ENCODE peak calls at places on chromosomes 5 and 9, in five cellular contexts. X, D, M, H and B are unnamed samples.

GRCh38 chr5:127926974-127927373 is 156.6 kb upstream of the SLC12A2 start:
- DNase-seq in D (no peak), X (no peak), H (no peak), M (no peak), B (no peak)

GRCh38 chr5:15326932-15327331 is 173.0 kb upstream of the FBXL7 start:
- DNase-seq in M (no peak), H (no peak), D (no peak), X (no peak), B (no peak)

GRCh38 chr9:7243838-7244237 is 486.1 kb downstream of the KDM4C start:
- DNase-seq in M (no peak), D (no peak), H (no peak), X (no peak), B (no peak)

GRCh38 chr9:132234501-132235045 is 72.7 kb downstream of the NTNG2 start:
- DNase-seq in X (no peak), D (no peak), M (no peak), H (peak; percentile 34), B (no peak)

GRCh38 chr5:16557477-16557876 is 59.3 kb downstream of the RETREG1 start:
- DNase-seq in D (no peak), H (no peak), X (no peak), M (no peak), B (no peak)

GRCh38 chr5:1656271-1656975 is 132.7 kb upstream of the LPCAT1 start:
- DNase-seq in M (no peak), X (no peak), D (no peak), H (no peak), B (no peak)

GRCh38 chr9:131854334-131854733 is 114.5 kb upstream of the RAPGEF1 start:
- DNase-seq in H (peak; percentile 47), X (no peak), M (no peak), D (no peak), B (no peak)

GRCh38 chr5:140251527-140251973 is 51.4 kb downstream of the PFDN1 start:
- DNase-seq in M (peak; percentile 94), H (peak; percentile 91), X (no peak), D (no peak), B (no peak)

GRCh38 chr9:107539427-107540154 is 50.0 kb upstream of the KLF4 start:
- DNase-seq in H (no peak), M (no peak), D (no peak), X (no peak), B (no peak)

GRCh38 chr9:12826924-12827655 is 52.3 kb downstream of the LURAP1L start:
- DNase-seq in X (no peak), M (no peak), H (no peak), D (no peak), B (no peak)

GRCh38 chr9:79254900-79255651 is 316.7 kb upstream of the TLE4 start:
- DNase-seq in D (no peak), X (no peak), H (peak; percentile 13), M (peak; percentile 70), B (no peak)

GRCh38 chr9:127972316-127972871 is 8.4 kb downstream of the EEIG1 start:
- DNase-seq in H (peak; percentile 62), D (no peak), X (no peak), M (no peak), B (no peak)

GRCh38 chr5:140108093-140109049 is 5.5 kb upstream of the PURA start:
- DNase-seq in D (peak; percentile 16), M (no peak), H (peak; percentile 23), X (peak; percentile 50), B (no peak)

DNA sequence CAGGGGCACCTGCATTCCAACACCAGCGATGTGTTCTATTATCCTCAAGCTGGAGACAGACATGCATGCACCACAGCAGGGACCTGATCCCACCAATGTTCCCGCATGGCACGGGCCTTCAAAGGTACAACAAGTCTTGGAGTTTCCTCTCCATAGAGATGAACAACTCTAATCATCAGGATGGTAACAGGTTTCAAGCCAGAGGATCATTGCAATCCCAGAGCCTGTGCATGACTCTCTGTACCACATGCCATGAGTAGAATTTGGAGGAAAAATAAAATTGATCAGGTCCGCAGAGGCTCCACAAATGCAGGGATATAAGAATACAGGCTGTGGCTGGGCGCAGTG is 45.8 kb upstream of the RNF130 start:
- DNase-seq in M (no peak), D (no peak), X (no peak), H (no peak), B (no peak)
- TF ChIP-seq CTCF in M (no peak), D (no peak), X (no peak), H (no peak), B (no peak)

GRCh38 chr5:175749591-175749990 is 91.7 kb downstream of the HRH2 start:
- DNase-seq in H (no peak), M (no peak), D (no peak), X (no peak), B (no peak)
- TF ChIP-seq CTCF in H (no peak), M (no peak), D (no peak), X (no peak), B (no peak)

GRCh38 chr5:58800861-58801540 is 218.1 kb downstream of the RAB3C start:
- DNase-seq in X (no peak), M (no peak), D (no peak), H (no peak), B (no peak)

GRCh38 chr5:58810086-58810485 is 227.2 kb downstream of the RAB3C start:
- DNase-seq in D (no peak), M (no peak), H (no peak), X (no peak), B (no peak)

GRCh38 chr5:58800410-58800809 is 217.5 kb downstream of the RAB3C start:
- DNase-seq in M (no peak), H (no peak), D (no peak), X (no peak), B (no peak)

DNA sequence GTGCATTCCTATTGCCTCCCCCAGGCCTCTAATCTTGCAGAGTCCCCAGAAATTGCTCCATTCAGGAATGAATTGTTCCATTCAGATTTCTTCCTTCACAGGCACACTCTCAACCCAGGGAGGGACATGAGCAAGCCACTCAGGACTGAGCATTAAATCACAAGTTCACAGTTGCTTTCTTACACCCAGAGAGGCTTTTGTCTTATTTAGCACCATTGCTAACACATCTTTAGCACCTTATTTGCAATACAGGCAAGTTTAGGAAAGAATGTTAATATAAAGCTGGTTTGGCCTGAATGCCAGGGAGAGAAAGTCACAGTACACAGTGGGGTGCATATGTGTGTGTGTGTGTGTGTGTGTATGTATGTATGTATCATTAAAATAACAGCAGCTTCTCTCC is 221.5 kb downstream of the RAB3C start:
- DNase-seq in X (no peak), D (no peak), H (no peak), M (no peak), B (no peak)
- TF ChIP-seq CTCF in X (no peak), D (no peak), H (no peak), M (no peak), B (no peak)

GRCh38 chr5:124677376-124677998 is 69.0 kb downstream of the ZNF608 start:
- DNase-seq in X (no peak), H (peak; percentile 57), D (no peak), M (peak; percentile 47), B (no peak)
- TF ChIP-seq CTCF in X (no peak), H (no peak), D (no peak), M (no peak), B (no peak)

GRCh38 chr5:102536323-102536928 is 37.6 kb upstream of the SLCO6A1 start:
- DNase-seq in M (peak; percentile 22), D (no peak), X (no peak), H (peak; percentile 18), B (no peak)
- TF ChIP-seq CTCF in M (peak; percentile 45), D (peak; percentile 42), X (peak; percentile 17), H (no peak), B (no peak)

GRCh38 chr9:33447404-33448158 is at the start of gene AQP3:
- DNase-seq in X (peak; percentile 84), D (peak; percentile 69), M (no peak), H (peak; percentile 70), B (peak; percentile 74)
- TF ChIP-seq CTCF in X (peak; percentile 45), D (peak; percentile 10), M (peak; percentile 39), H (peak; percentile 26), B (no peak)

GRCh38 chr5:39001683-39002082 is 72.5 kb downstream of the RICTOR start:
- DNase-seq in H (no peak), M (no peak), X (no peak), D (no peak), B (no peak)

GRCh38 chr5:39009280-39009679 is 64.9 kb downstream of the RICTOR start:
- DNase-seq in X (no peak), D (no peak), M (no peak), H (no peak), B (no peak)

GRCh38 chr5:39006650-39007049 is 67.5 kb downstream of the RICTOR start:
- DNase-seq in D (no peak), M (no peak), H (no peak), X (no peak), B (no peak)

GRCh38 chr5:39009981-39010380 is 64.2 kb downstream of the RICTOR start:
- DNase-seq in M (no peak), H (no peak), D (no peak), X (no peak), B (no peak)

DNA sequence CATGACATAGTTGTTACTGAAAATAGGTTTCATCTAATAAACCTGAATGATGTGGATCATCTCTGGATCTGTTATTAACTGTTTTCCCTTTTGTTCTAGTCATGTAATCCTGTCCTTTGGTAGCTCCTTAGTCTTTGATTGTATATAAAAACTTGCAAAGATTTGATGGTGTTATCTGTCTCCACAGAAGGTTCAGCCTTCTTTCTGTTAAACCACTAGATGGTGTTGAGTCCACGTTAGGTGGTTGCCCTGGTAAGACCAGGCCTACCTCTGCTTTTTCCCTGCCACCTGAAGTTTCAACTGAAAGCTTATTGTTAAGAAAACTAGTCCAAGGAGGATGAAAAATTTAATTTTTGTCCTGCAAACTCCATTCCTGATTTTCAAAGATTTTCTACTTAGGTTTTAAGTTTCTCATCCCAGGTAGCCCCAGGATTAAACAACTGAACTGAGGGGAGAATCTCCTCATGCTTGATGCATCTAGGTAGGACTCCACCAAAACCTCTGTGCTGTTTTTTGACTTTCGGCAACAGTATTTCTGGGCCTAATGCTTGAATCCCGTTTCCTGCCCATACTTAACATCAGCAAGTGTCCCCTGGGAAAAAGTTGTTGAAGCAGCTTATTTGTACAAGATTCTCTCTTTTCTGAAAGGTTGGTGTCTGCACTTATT is 68.5 kb downstream of the RICTOR start:
- DNase-seq in M (peak; percentile 22), D (no peak), X (no peak), H (peak; percentile 40), B (no peak)
- TF ChIP-seq CTCF in M (no peak), D (no peak), X (peak; percentile 38), H (peak; percentile 30), B (no peak)